ENCODE peak calls at places on chromosomes 5 and 9, in six cellular contexts. One of them, this sample, is unnamed.

GRCh38 chr5:79924936-79925893 is 65.8 kb downstream of the MTX3 start:
- DNase-seq in GM12865: peak; percentile 44
- DNase-seq in mammary epithelial cell: no peak
- DNase-seq in glutamatergic neuron: peak; percentile 22
- DNase-seq in GM06990: no peak
- DNase-seq in fibroblast of lung: no peak
- DNase-seq in this sample: peak; percentile 11

GRCh38 chr9:112012026-112012902 is 115.7 kb downstream of the UGCG start:
- DNase-seq in glutamatergic neuron: no peak
- DNase-seq in GM12865: peak; percentile 94
- DNase-seq in mammary epithelial cell: peak; percentile 91
- DNase-seq in GM06990: peak; percentile 81
- DNase-seq in fibroblast of lung: peak; percentile 97
- DNase-seq in this sample: peak; percentile 92

GRCh38 chr5:132136906-132137305 is 63.3 kb downstream of the CSF2 start:
- DNase-seq in GM06990: no peak
- DNase-seq in fibroblast of lung: peak; percentile 93
- DNase-seq in glutamatergic neuron: no peak
- DNase-seq in mammary epithelial cell: peak; percentile 96
- DNase-seq in GM12865: no peak
- DNase-seq in this sample: peak; percentile 98

GRCh38 chr9:69758001-69758730 is 1.6 kb downstream of the PTAR1 start:
- DNase-seq in GM12865: peak; percentile 9
- DNase-seq in GM06990: no peak
- DNase-seq in glutamatergic neuron: no peak
- DNase-seq in mammary epithelial cell: no peak
- DNase-seq in fibroblast of lung: peak; percentile 76
- DNase-seq in this sample: no peak

GRCh38 chr5:137099651-137100050 is 399.5 kb downstream of the SPOCK1 start:
- DNase-seq in glutamatergic neuron: no peak
- DNase-seq in GM12865: no peak
- DNase-seq in fibroblast of lung: no peak
- DNase-seq in GM06990: no peak
- DNase-seq in mammary epithelial cell: no peak
- DNase-seq in this sample: no peak

GRCh38 chr9:132163457-132163875 is 1.6 kb downstream of the NTNG2 start:
- DNase-seq in GM12865: no peak
- DNase-seq in mammary epithelial cell: no peak
- DNase-seq in GM06990: no peak
- DNase-seq in fibroblast of lung: peak; percentile 26
- DNase-seq in glutamatergic neuron: peak; percentile 41
- DNase-seq in this sample: no peak

GRCh38 chr5:141839015-141839513 is 39.1 kb downstream of the PCDH1 start:
- DNase-seq in glutamatergic neuron: no peak
- DNase-seq in fibroblast of lung: peak; percentile 33
- DNase-seq in mammary epithelial cell: no peak
- DNase-seq in GM06990: no peak
- DNase-seq in GM12865: no peak
- DNase-seq in this sample: no peak

GRCh38 chr5:146630467-146630866 is 114.5 kb upstream of the GPR151 start:
- DNase-seq in GM12865: no peak
- DNase-seq in glutamatergic neuron: no peak
- DNase-seq in fibroblast of lung: no peak
- DNase-seq in GM06990: no peak
- DNase-seq in mammary epithelial cell: no peak
- DNase-seq in this sample: no peak

GRCh38 chr9:128636024-128636390 is 20.6 kb downstream of the DYNC2I2 start:
- DNase-seq in mammary epithelial cell: no peak
- DNase-seq in fibroblast of lung: no peak
- DNase-seq in glutamatergic neuron: no peak
- DNase-seq in GM12865: no peak
- DNase-seq in GM06990: no peak
- DNase-seq in this sample: peak; percentile 87

GRCh38 chr5:38465045-38465444 is 91.4 kb downstream of the LIFR start:
- DNase-seq in mammary epithelial cell: no peak
- DNase-seq in fibroblast of lung: no peak
- DNase-seq in GM12865: no peak
- DNase-seq in glutamatergic neuron: no peak
- DNase-seq in GM06990: no peak
- DNase-seq in this sample: peak; percentile 46

GRCh38 chr5:78701795-78702406 is 53.3 kb upstream of the LHFPL2 start:
- DNase-seq in glutamatergic neuron: no peak
- DNase-seq in fibroblast of lung: no peak
- DNase-seq in GM12865: no peak
- DNase-seq in mammary epithelial cell: no peak
- DNase-seq in GM06990: no peak
- DNase-seq in this sample: no peak

GRCh38 chr9:18379073-18379811 is 94.7 kb upstream of the ADAMTSL1 start:
- DNase-seq in GM12865: no peak
- DNase-seq in GM06990: no peak
- DNase-seq in mammary epithelial cell: peak; percentile 87
- DNase-seq in fibroblast of lung: peak; percentile 94
- DNase-seq in glutamatergic neuron: no peak
- DNase-seq in this sample: peak; percentile 77

GRCh38 chr9:79757906-79758669 is 186.3 kb downstream of the TLE4 start:
- DNase-seq in GM12865: no peak
- DNase-seq in mammary epithelial cell: no peak
- DNase-seq in GM06990: no peak
- DNase-seq in fibroblast of lung: peak; percentile 42
- DNase-seq in glutamatergic neuron: no peak
- DNase-seq in this sample: no peak
- TF ChIP-seq CTCF in GM12865: peak; percentile 22
- TF ChIP-seq CTCF in mammary epithelial cell: peak; percentile 38
- TF ChIP-seq CTCF in GM06990: peak; percentile 47
- TF ChIP-seq CTCF in fibroblast of lung: no peak
- TF ChIP-seq CTCF in glutamatergic neuron: peak; percentile 36
- TF ChIP-seq CTCF in this sample: peak; percentile 47

GRCh38 chr5:173327948-173328895 is at the start of gene STC2:
- DNase-seq in GM12865: peak; percentile 90
- DNase-seq in glutamatergic neuron: peak; percentile 81
- DNase-seq in GM06990: peak; percentile 69
- DNase-seq in mammary epithelial cell: peak; percentile 50
- DNase-seq in fibroblast of lung: peak; percentile 78
- DNase-seq in this sample: peak; percentile 99

GRCh38 chr5:173325091-173325698 is 3.0 kb downstream of the STC2 start:
- DNase-seq in glutamatergic neuron: no peak
- DNase-seq in fibroblast of lung: no peak
- DNase-seq in GM06990: no peak
- DNase-seq in GM12865: no peak
- DNase-seq in mammary epithelial cell: no peak
- DNase-seq in this sample: no peak

GRCh38 chr5:173324115-173325001 is 3.9 kb downstream of the STC2 start:
- DNase-seq in GM06990: no peak
- DNase-seq in GM12865: peak; percentile 74
- DNase-seq in mammary epithelial cell: no peak
- DNase-seq in glutamatergic neuron: no peak
- DNase-seq in fibroblast of lung: peak; percentile 79
- DNase-seq in this sample: no peak

GRCh38 chr5:173327084-173327947 is 898 bp downstream of the STC2 start:
- DNase-seq in mammary epithelial cell: peak; percentile 20
- DNase-seq in fibroblast of lung: peak; percentile 48
- DNase-seq in GM12865: peak; percentile 42
- DNase-seq in glutamatergic neuron: peak; percentile 58
- DNase-seq in GM06990: peak; percentile 33
- DNase-seq in this sample: peak; percentile 55

DNA sequence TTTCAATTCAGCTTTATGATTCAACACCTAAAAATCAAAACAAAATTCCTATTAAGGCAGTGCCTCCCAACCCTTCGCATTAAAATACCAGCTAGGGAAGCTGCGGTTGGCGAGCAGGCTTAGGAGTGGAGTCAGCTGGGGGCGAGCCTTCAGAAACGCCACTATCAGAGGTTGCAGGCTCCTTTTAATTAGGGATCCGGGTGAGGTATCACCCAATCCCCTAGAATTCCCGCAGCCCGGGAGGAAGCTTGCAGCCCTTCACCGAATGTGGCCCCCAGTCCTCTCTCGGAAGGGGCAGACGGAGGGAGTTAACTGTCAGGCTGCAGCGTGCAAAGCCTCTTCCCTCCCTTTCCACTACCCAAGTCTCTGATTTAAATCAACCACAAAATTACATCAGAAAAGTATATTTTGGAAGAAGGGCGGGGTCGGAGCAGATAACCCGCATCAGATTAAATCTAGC is 1.7 kb downstream of the STC2 start:
- DNase-seq in GM12865: no peak
- DNase-seq in fibroblast of lung: peak; percentile 94
- DNase-seq in glutamatergic neuron: no peak
- DNase-seq in mammary epithelial cell: no peak
- DNase-seq in GM06990: no peak
- DNase-seq in this sample: peak; percentile 61
- TF ChIP-seq CTCF in GM12865: no peak
- TF ChIP-seq CTCF in fibroblast of lung: no peak
- TF ChIP-seq CTCF in glutamatergic neuron: no peak
- TF ChIP-seq CTCF in mammary epithelial cell: no peak
- TF ChIP-seq CTCF in GM06990: no peak
- TF ChIP-seq CTCF in this sample: no peak

GRCh38 chr5:169688106-169688505 is 51.0 kb downstream of the DOCK2 start:
- DNase-seq in GM06990: no peak
- DNase-seq in GM12865: no peak
- DNase-seq in mammary epithelial cell: no peak
- DNase-seq in glutamatergic neuron: no peak
- DNase-seq in fibroblast of lung: no peak
- DNase-seq in this sample: no peak

GRCh38 chr5:169682026-169682425 is 45.0 kb downstream of the DOCK2 start:
- DNase-seq in glutamatergic neuron: no peak
- DNase-seq in fibroblast of lung: no peak
- DNase-seq in GM06990: no peak
- DNase-seq in GM12865: no peak
- DNase-seq in mammary epithelial cell: no peak
- DNase-seq in this sample: no peak

GRCh38 chr5:169691473-169691872 is 54.4 kb downstream of the DOCK2 start:
- DNase-seq in fibroblast of lung: peak; percentile 38
- DNase-seq in GM06990: no peak
- DNase-seq in GM12865: no peak
- DNase-seq in mammary epithelial cell: no peak
- DNase-seq in glutamatergic neuron: no peak
- DNase-seq in this sample: no peak

GRCh38 chr5:169686137-169686536 is 49.1 kb downstream of the DOCK2 start:
- DNase-seq in GM12865: peak; percentile 65
- DNase-seq in GM06990: peak; percentile 22
- DNase-seq in mammary epithelial cell: no peak
- DNase-seq in fibroblast of lung: no peak
- DNase-seq in glutamatergic neuron: no peak
- DNase-seq in this sample: no peak
- TF ChIP-seq CTCF in GM12865: no peak
- TF ChIP-seq CTCF in GM06990: no peak
- TF ChIP-seq CTCF in mammary epithelial cell: no peak
- TF ChIP-seq CTCF in fibroblast of lung: no peak
- TF ChIP-seq CTCF in glutamatergic neuron: no peak
- TF ChIP-seq CTCF in this sample: no peak

GRCh38 chr5:134466241-134467069 is 54.8 kb upstream of the CDKN2AIPNL start:
- DNase-seq in GM12865: peak; percentile 65
- DNase-seq in GM06990: peak; percentile 46
- DNase-seq in fibroblast of lung: peak; percentile 73
- DNase-seq in glutamatergic neuron: peak; percentile 68
- DNase-seq in mammary epithelial cell: peak; percentile 90
- DNase-seq in this sample: peak; percentile 100
- TF ChIP-seq CTCF in GM12865: no peak
- TF ChIP-seq CTCF in GM06990: no peak
- TF ChIP-seq CTCF in fibroblast of lung: no peak
- TF ChIP-seq CTCF in glutamatergic neuron: no peak
- TF ChIP-seq CTCF in mammary epithelial cell: no peak
- TF ChIP-seq CTCF in this sample: no peak

GRCh38 chr9:3331801-3332200 is 194.0 kb downstream of the RFX3 start:
- DNase-seq in glutamatergic neuron: peak; percentile 22
- DNase-seq in GM12865: no peak
- DNase-seq in mammary epithelial cell: no peak
- DNase-seq in GM06990: no peak
- DNase-seq in fibroblast of lung: no peak
- DNase-seq in this sample: peak; percentile 8
- TF ChIP-seq CTCF in glutamatergic neuron: no peak
- TF ChIP-seq CTCF in GM12865: no peak
- TF ChIP-seq CTCF in mammary epithelial cell: peak; percentile 17
- TF ChIP-seq CTCF in GM06990: peak; percentile 33
- TF ChIP-seq CTCF in fibroblast of lung: no peak
- TF ChIP-seq CTCF in this sample: peak; percentile 22

DNA sequence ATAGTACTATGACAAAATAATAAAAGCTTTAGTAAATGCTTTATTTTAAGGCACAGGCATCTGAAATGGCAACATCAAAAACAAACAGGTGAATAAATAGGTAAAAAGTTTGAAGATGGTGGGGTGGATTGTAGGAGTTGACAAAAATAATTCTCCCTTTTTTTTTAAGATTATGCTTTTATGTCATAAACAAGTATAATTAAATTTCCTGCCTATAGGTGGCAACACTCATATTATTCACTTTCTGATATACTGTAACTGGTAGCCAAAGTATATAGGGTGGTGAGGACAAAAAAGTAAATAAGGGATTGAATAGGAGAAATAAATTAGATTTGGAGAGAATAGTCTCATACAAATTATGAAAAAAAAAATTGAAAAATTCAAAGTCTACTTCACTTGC is 120.0 kb upstream of the ACOT12 start:
- DNase-seq in mammary epithelial cell: no peak
- DNase-seq in glutamatergic neuron: no peak
- DNase-seq in GM12865: no peak
- DNase-seq in GM06990: no peak
- DNase-seq in fibroblast of lung: no peak
- DNase-seq in this sample: peak; percentile 20
- TF ChIP-seq CTCF in mammary epithelial cell: peak; percentile 29
- TF ChIP-seq CTCF in glutamatergic neuron: no peak
- TF ChIP-seq CTCF in GM12865: peak; percentile 4
- TF ChIP-seq CTCF in GM06990: peak; percentile 15
- TF ChIP-seq CTCF in fibroblast of lung: no peak
- TF ChIP-seq CTCF in this sample: peak; percentile 35

GRCh38 chr5:177546262-177546741 is 8.1 kb downstream of the FAM193B start:
- DNase-seq in mammary epithelial cell: peak; percentile 99
- DNase-seq in GM06990: no peak
- DNase-seq in fibroblast of lung: peak; percentile 97
- DNase-seq in GM12865: no peak
- DNase-seq in glutamatergic neuron: no peak
- DNase-seq in this sample: peak; percentile 100
- TF ChIP-seq CTCF in mammary epithelial cell: no peak
- TF ChIP-seq CTCF in GM06990: no peak
- TF ChIP-seq CTCF in fibroblast of lung: no peak
- TF ChIP-seq CTCF in GM12865: no peak
- TF ChIP-seq CTCF in glutamatergic neuron: no peak
- TF ChIP-seq CTCF in this sample: no peak

GRCh38 chr5:21654-22233 is 70.2 kb upstream of the PLEKHG4B start:
- DNase-seq in GM06990: no peak
- DNase-seq in mammary epithelial cell: peak; percentile 20
- DNase-seq in GM12865: no peak
- DNase-seq in glutamatergic neuron: no peak
- DNase-seq in fibroblast of lung: peak; percentile 14
- DNase-seq in this sample: peak; percentile 51
- TF ChIP-seq CTCF in GM06990: peak; percentile 31
- TF ChIP-seq CTCF in mammary epithelial cell: peak; percentile 42
- TF ChIP-seq CTCF in GM12865: peak; percentile 22
- TF ChIP-seq CTCF in glutamatergic neuron: peak; percentile 54
- TF ChIP-seq CTCF in fibroblast of lung: peak; percentile 25
- TF ChIP-seq CTCF in this sample: peak; percentile 42